ENCODE peak calls at places on chromosomes 12 and 14, in five cellular contexts. W is ovary, I is body of pancreas, U is A549, A is endothelial cell of umbilical vein. B is an unnamed sample.

GRCh38 chr12:53274445-53274844 is 6.3 kb downstream of the ESPL1 start:
- DNase-seq in W (no peak), I (no peak), U (no peak), A (no peak), B (no peak)

GRCh38 chr12:118164798-118165486 is 29.0 kb downstream of the PEBP1 start:
- DNase-seq in W (no peak), I (no peak), U (peak; percentile 48), A (peak; percentile 53), B (no peak)

GRCh38 chr14:52801014-52801708 is 9.8 kb upstream of the GNPNAT1 start:
- DNase-seq in W (no peak), I (no peak), U (peak; percentile 43), A (no peak), B (no peak)

GRCh38 chr12:25796523-25797000 is 161.9 kb upstream of the RASSF8 start:
- DNase-seq in W (no peak), I (no peak), U (no peak), A (no peak), B (no peak)

GRCh38 chr12:108565976-108566375 is 3.6 kb downstream of the ISCU start:
- DNase-seq in W (peak; percentile 41), I (peak; percentile 95), U (peak; percentile 78), A (peak; percentile 89), B (peak; percentile 63)

GRCh38 chr14:77141592-77142288 is at the start of gene ZDHHC22:
- DNase-seq in W (no peak), I (no peak), U (peak; percentile 22), A (no peak), B (no peak)

GRCh38 chr12:53222170-53223005 is 9.6 kb downstream of the RARG start:
- DNase-seq in W (no peak), I (no peak), U (no peak), A (no peak), B (no peak)

GRCh38 chr14:101666264-101666663 is 95.2 kb upstream of the PPP2R5C start:
- DNase-seq in W (no peak), I (no peak), U (no peak), A (no peak), B (no peak)

GRCh38 chr12:51721281-51721940 is 127.1 kb downstream of the FIGNL2 start:
- DNase-seq in W (peak; percentile 48), I (no peak), U (no peak), A (no peak), B (peak; percentile 47)

GRCh38 chr14:63435838-63436237 is 107.3 kb downstream of the PPP2R5E start:
- DNase-seq in W (peak; percentile 67), I (peak; percentile 69), U (peak; percentile 37), A (no peak), B (peak; percentile 72)

GRCh38 chr12:110689601-110690430 is 901 bp upstream of the HVCN1 start:
- DNase-seq in W (no peak), I (peak; percentile 27), U (no peak), A (peak; percentile 43), B (peak; percentile 77)

GRCh38 chr12:18446245-18446644 is 184.9 kb downstream of the PIK3C2G start:
- DNase-seq in W (no peak), I (no peak), U (no peak), A (no peak), B (no peak)

GRCh38 chr12:55874465-55874864 is 31.7 kb upstream of the MMP19 start:
- DNase-seq in W (no peak), I (no peak), U (no peak), A (no peak), B (no peak)

GRCh38 chr12:121238604-121239334 is 28.8 kb downstream of the P2RX4 start:
- DNase-seq in W (no peak), I (peak; percentile 64), U (no peak), A (peak; percentile 24), B (no peak)

GRCh38 chr12:5388581-5389535 is 43.0 kb upstream of the NTF3 start:
- DNase-seq in W (no peak), I (no peak), U (no peak), A (no peak), B (no peak)

GRCh38 chr14:83470959-83471358 is 1937.3 kb upstream of the SEL1L start:
- DNase-seq in W (no peak), I (no peak), U (no peak), A (no peak), B (no peak)

GRCh38 chr12:93571360-93571853 is 1.1 kb upstream of the SOCS2 start:
- DNase-seq in W (peak; percentile 82), I (peak; percentile 54), U (peak; percentile 79), A (peak; percentile 59), B (peak; percentile 85)

GRCh38 chr12:116714175-116714574 is 23.7 kb downstream of the SPRING1 start:
- DNase-seq in W (no peak), I (no peak), U (no peak), A (no peak), B (no peak)

GRCh38 chr12:13135336-13136178 is 32.1 kb upstream of the GSG1 start:
- DNase-seq in W (peak; percentile 41), I (peak; percentile 72), U (peak; percentile 33), A (peak; percentile 46), B (no peak)

GRCh38 chr14:37545174-37545573 is 49.9 kb downstream of the FOXA1 start:
- DNase-seq in W (no peak), I (no peak), U (no peak), A (no peak), B (no peak)

GRCh38 chr12:19402743-19403400 is 36.4 kb upstream of the AEBP2 start:
- DNase-seq in W (no peak), I (peak; percentile 58), U (peak; percentile 29), A (peak; percentile 67), B (no peak)

GRCh38 chr12:107925125-107925524 is 150.6 kb downstream of the ASCL4 start:
- DNase-seq in W (no peak), I (no peak), U (no peak), A (no peak), B (no peak)

GRCh38 chr12:29889737-29890136 is 106.0 kb upstream of the TMTC1 start:
- DNase-seq in W (no peak), I (no peak), U (peak; percentile 39), A (peak; percentile 25), B (no peak)

GRCh38 chr12:11923067-11923466 is 147.7 kb upstream of the BCL2L14 start:
- DNase-seq in W (no peak), I (no peak), U (no peak), A (no peak), B (no peak)

GRCh38 chr14:77011226-77011762 is 17.2 kb downstream of the IRF2BPL start:
- DNase-seq in W (no peak), I (no peak), U (no peak), A (no peak), B (no peak)

GRCh38 chr12:47415054-47415453 is 290.8 kb downstream of the RPAP3 start:
- DNase-seq in W (no peak), I (no peak), U (no peak), A (no peak), B (no peak)

GRCh38 chr14:57987051-57987450 is 121.2 kb upstream of the SLC35F4 start:
- DNase-seq in W (no peak), I (no peak), U (no peak), A (no peak), B (no peak)

GRCh38 chr12:4978737-4979136 is 64.9 kb upstream of the KCNA5 start:
- DNase-seq in W (no peak), I (no peak), U (no peak), A (no peak), B (no peak)

GRCh38 chr12:97756066-97756701 is 293.6 kb downstream of the RMST start:
- DNase-seq in W (no peak), I (no peak), U (no peak), A (no peak), B (no peak)

GRCh38 chr14:33986804-33987203 is 35.9 kb upstream of the EGLN3 start:
- DNase-seq in W (no peak), I (no peak), U (peak; percentile 87), A (peak; percentile 3), B (no peak)

DNA sequence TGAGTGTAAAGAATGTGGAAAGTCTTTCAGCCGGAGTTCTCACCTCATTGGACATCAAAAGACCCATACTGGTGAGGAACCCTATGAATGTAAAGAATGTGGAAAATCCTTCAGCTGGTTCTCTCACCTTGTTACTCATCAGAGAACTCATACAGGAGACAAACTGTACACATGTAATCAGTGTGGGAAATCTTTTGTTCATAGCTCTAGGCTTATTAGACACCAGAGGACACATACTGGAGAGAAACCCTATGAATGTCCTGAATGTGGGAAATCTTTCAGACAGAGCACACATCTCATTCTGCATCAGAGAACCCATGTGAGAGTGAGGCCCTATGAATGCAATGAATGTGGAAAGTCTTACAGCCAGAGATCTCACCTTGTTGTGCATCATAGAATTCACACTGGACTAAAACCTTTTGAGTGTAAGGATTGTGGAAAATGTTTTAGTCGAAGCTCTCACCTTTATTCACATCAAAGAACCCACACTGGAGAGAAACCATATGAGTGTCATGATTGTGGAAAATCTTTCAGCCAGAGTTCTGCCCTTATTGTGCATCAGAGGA is 25.1 kb upstream of the ZNF268 start:
- DNase-seq in W (no peak), I (no peak), U (peak; percentile 17), A (no peak), B (no peak)
- H3K9me3 ChIP-seq in W (peaks cover 15% of the 10 kb centered on the region), I (no peaks in the 10 kb centered on the region), U (peaks cover 97% of the 10 kb centered on the region), A (peaks cover 18% of the 10 kb centered on the region), B (no peaks in the 10 kb centered on the region)

GRCh38 chr12:7123806-7124519 is 4.7 kb downstream of the RBP5 start:
- DNase-seq in W (no peak), I (no peak), U (no peak), A (peak; percentile 75), B (no peak)
- H3K27ac ChIP-seq in W (peak overlapping the region; percentile 54), I (no peak overlapping the region), U (no peak overlapping the region), A (no peak overlapping the region), B (no peak overlapping the region)

GRCh38 chr12:8867009-8867408 is 44.6 kb downstream of the A2ML1 start:
- DNase-seq in W (no peak), I (no peak), U (no peak), A (no peak), B (no peak)
- TF ChIP-seq POLR2A in W (no peak), I (no peak), U (no peak), A (no peak), B (no peak)

GRCh38 chr14:40232302-40232701 is 800.1 kb upstream of the FBXO33 start:
- DNase-seq in W (no peak), I (no peak), U (no peak), A (no peak), B (no peak)

GRCh38 chr14:40229676-40230075 is 797.4 kb upstream of the FBXO33 start:
- DNase-seq in W (no peak), I (no peak), U (no peak), A (no peak), B (no peak)
- H3K9me3 ChIP-seq in W (no peaks in the 10 kb centered on the region), I (no peaks in the 10 kb centered on the region), U (peaks cover 3% of the 10 kb centered on the region), A (no peaks in the 10 kb centered on the region), B (no peaks in the 10 kb centered on the region)

GRCh38 chr14:66330218-66330617 is 156.0 kb upstream of the CCDC196 start:
- DNase-seq in W (no peak), I (no peak), U (no peak), A (no peak), B (no peak)

DNA sequence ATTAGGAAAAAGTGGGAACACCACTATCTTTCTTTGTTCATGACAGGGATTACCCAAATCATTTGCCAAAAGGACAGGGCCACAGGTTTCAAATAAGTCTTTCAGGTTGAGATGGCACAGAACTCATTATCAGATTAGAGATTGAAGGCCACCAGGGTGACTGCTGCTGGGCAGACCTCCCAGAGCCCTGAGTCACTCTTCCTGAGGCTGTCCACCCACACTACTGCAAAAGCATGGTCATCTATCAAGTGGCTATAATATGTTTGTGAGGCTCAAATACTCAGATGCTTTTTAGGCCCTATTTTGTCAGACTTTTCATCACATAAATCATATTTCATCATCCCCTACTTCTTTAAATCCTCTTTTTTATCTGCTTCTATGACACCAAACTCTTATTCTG is 155.3 kb upstream of the CCDC196 start:
- DNase-seq in W (no peak), I (no peak), U (no peak), A (peak; percentile 41), B (no peak)
- H3K27ac ChIP-seq in W (no peak overlapping the region), I (no peak overlapping the region), U (no peak overlapping the region), A (no peak overlapping the region), B (no peak overlapping the region)

B was measured in Peyer's patch.